ENCODE peak calls at places on chromosome X, in eight cellular contexts. U is amygdala; C is Calu3; X is fibroblast of the conjunctiva; T is fibroblast of pulmonary artery; Y is NCI-H510A; O is activated naive CD4-positive, alpha-beta T cell; Z is NCI-H1436. V is an unnamed sample.

GRCh38 chrX:140524556-140524955 is 19.7 kb upstream of the SOX3 start:
- DNase-seq in U (no peak), C (no peak), X (no peak), T (peak), Y (no peak), O (no peak), Z (no peak), V (no peak)

GRCh38 chrX:7307720-7308119 is 159.8 kb upstream of the PUDP start:
- DNase-seq in U (no peak), C (no peak), X (no peak), T (no peak), Y (no peak), O (no peak), Z (no peak), V (no peak)

GRCh38 chrX:120253784-120254183 is 3.2 kb downstream of the ZBTB33 start:
- DNase-seq in U (no peak), C (no peak), X (no peak), T (no peak), Y (no peak), O (no peak), Z (no peak), V (no peak)

GRCh38 chrX:149628768-149629167 is 2.8 kb downstream of the TMEM185A start:
- DNase-seq in U (no peak), C (no peak), X (no peak), T (no peak), Y (no peak), O (no peak), Z (no peak), V (no peak)

GRCh38 chrX:15737188-15737956 is 698 bp upstream of the CA5B start:
- DNase-seq in U (no peak), C (no peak), X (no peak), T (no peak), Y (no peak), O (no peak), Z (no peak), V (no peak)

GRCh38 chrX:124223524-124223923 is 108.9 kb upstream of the TEX13D start:
- DNase-seq in U (no peak), C (no peak), X (no peak), T (no peak), Y (no peak), O (no peak), Z (no peak), V (no peak)

GRCh38 chrX:155871934-155872333 is 9.2 kb upstream of the VAMP7 start:
- DNase-seq in U (no peak), C (no peak), X (no peak), T (no peak), Y (no peak), O (no peak), Z (no peak), V (no peak)

GRCh38 chrX:71118032-71118984 is at the start of gene MED12:
- DNase-seq in U (peak), C (peak), X (peak), T (peak), Y (peak), O (peak), Z (peak), V (no peak)

GRCh38 chrX:149040873-149041535 is 464.1 kb downstream of the IDS start:
- DNase-seq in U (no peak), C (no peak), X (no peak), T (peak), Y (no peak), O (no peak), Z (no peak), V (no peak)

GRCh38 chrX:100677616-100678181 is 33.7 kb downstream of the SRPX2 start:
- DNase-seq in U (no peak), C (no peak), X (no peak), T (peak), Y (no peak), O (no peak), Z (no peak), V (no peak)

GRCh38 chrX:131734621-131735020 is 190.7 kb downstream of the OR13H1 start:
- DNase-seq in U (no peak), C (no peak), X (peak), T (no peak), Y (no peak), O (peak), Z (no peak), V (no peak)

GRCh38 chrX:43644124-43644701 is 11.9 kb upstream of the MAOA start:
- DNase-seq in U (no peak), C (no peak), X (peak), T (peak), Y (no peak), O (no peak), Z (no peak), V (no peak)

GRCh38 chrX:87679849-87680248 is 162.2 kb downstream of the KLHL4 start:
- DNase-seq in U (no peak), C (no peak), X (no peak), T (no peak), Y (no peak), O (no peak), Z (no peak), V (no peak)

GRCh38 chrX:26649534-26649933 is 433.6 kb downstream of the MAGEB5 start:
- DNase-seq in U (no peak), C (no peak), X (peak), T (peak), Y (no peak), O (no peak), Z (no peak), V (peak)

GRCh38 chrX:46788902-46789301 is 30.0 kb upstream of the SLC9A7 start:
- DNase-seq in U (no peak), C (no peak), X (no peak), T (no peak), Y (no peak), O (no peak), Z (no peak), V (no peak)

GRCh38 chrX:40184968-40185367 is 87.2 kb upstream of the BCOR start:
- DNase-seq in U (no peak), C (no peak), X (no peak), T (no peak), Y (no peak), O (no peak), Z (no peak), V (no peak)

GRCh38 chrX:19660604-19661003 is 145.3 kb upstream of the MAP3K15 start:
- DNase-seq in U (no peak), C (no peak), X (no peak), T (peak), Y (no peak), O (no peak), Z (no peak), V (no peak)

V was measured in HCT116.